ENCODE peak calls at places on chromosomes 2 and 18, in five cellular contexts. B, A, W, J and E are unnamed samples.

GRCh38 chr2:231927566-231927890 is 1.3 kb upstream of the NPPC start:
- DNase-seq in J (no peak), W (no peak), A (no peak), B (no peak), E (no peak)

GRCh38 chr2:238709961-238710360 is 137.9 kb upstream of the TWIST2 start:
- DNase-seq in B (no peak), J (no peak), W (no peak), A (no peak), E (no peak)

GRCh38 chr18:21406111-21406510 is 164.1 kb downstream of the GREB1L start:
- DNase-seq in W (no peak), A (peak; percentile 24), J (no peak), B (no peak), E (no peak)

GRCh38 chr2:44974064-44974715 is 32.7 kb downstream of the SIX3 start:
- DNase-seq in J (peak; percentile 52), A (peak; percentile 44), B (peak; percentile 83), W (no peak), E (no peak)

GRCh38 chr2:102049756-102050443 is 58.1 kb downstream of the IL1R2 start:
- DNase-seq in B (no peak), W (no peak), J (no peak), A (no peak), E (no peak)

GRCh38 chr2:29783696-29784095 is 137.7 kb downstream of the ALK start:
- DNase-seq in W (no peak), B (no peak), J (no peak), A (no peak), E (no peak)

GRCh38 chr18:65990944-65991708 is 240.3 kb downstream of the CDH7 start:
- DNase-seq in J (peak; percentile 55), A (no peak), B (no peak), W (no peak), E (no peak)

GRCh38 chr2:85665264-85665937 is 2.6 kb downstream of the SFTPB start:
- DNase-seq in J (no peak), A (no peak), W (no peak), B (no peak), E (no peak)

GRCh38 chr2:54350422-54350821 is 94.4 kb upstream of the TSPYL6 start:
- DNase-seq in B (no peak), J (no peak), A (no peak), W (no peak), E (no peak)

GRCh38 chr2:11710632-11711381 is 35.6 kb upstream of the LPIN1 start:
- DNase-seq in B (no peak), W (peak; percentile 65), A (no peak), J (no peak), E (no peak)

GRCh38 chr2:154698789-154699559 is 479 bp downstream of the KCNJ3 start:
- DNase-seq in B (no peak), A (no peak), W (no peak), J (peak; percentile 80), E (no peak)

GRCh38 chr2:26805241-26805676 is 19.4 kb downstream of the CENPA start:
- DNase-seq in A (peak; percentile 92), B (no peak), J (no peak), W (peak; percentile 24), E (peak; percentile 66)

GRCh38 chr2:64899081-64899865 is 89.9 kb upstream of the SLC1A4 start:
- DNase-seq in J (no peak), W (no peak), B (no peak), A (no peak), E (no peak)

GRCh38 chr2:234873828-234874173 is 78.0 kb upstream of the SH3BP4 start:
- DNase-seq in W (no peak), A (no peak), B (no peak), J (no peak), E (no peak)

GRCh38 chr2:18684202-18685040 is 95.1 kb upstream of the NT5C1B start:
- DNase-seq in B (no peak), A (no peak), J (no peak), W (no peak), E (no peak)

GRCh38 chr2:202588647-202589581 is 45.9 kb upstream of the FAM117B start:
- DNase-seq in B (peak; percentile 87), A (peak; percentile 67), W (peak; percentile 37), J (peak; percentile 98), E (no peak)